ENCODE peak calls at places on chromosome 20, in five cellular contexts. I, X, J, H and T are unnamed samples. For H3K4me1, the result is how much of the 10 kb centered on the place peaks cover.

GRCh38 chr20:48717095-48717958 is 110.5 kb downstream of the PREX1 start:
- DNase-seq in I (no peak), X (no peak), J (no peak), H (no peak), T (no peak)

GRCh38 chr20:48619126-48620101 is 208.4 kb downstream of the PREX1 start:
- DNase-seq in I (peak), X (peak), J (no peak), H (no peak), T (no peak)

GRCh38 chr20:62068997-62069396 is 3.3 kb upstream of the TAF4 start:
- DNase-seq in I (no peak), X (no peak), J (no peak), H (no peak), T (no peak)

GRCh38 chr20:33689973-33690372 is 3.8 kb upstream of the E2F1 start:
- DNase-seq in I (no peak), X (no peak), J (peak), H (no peak), T (peak)

GRCh38 chr20:48828734-48829460 is 1.1 kb upstream of the PREX1 start:
- DNase-seq in I (no peak), X (no peak), J (no peak), H (no peak), T (no peak)

GRCh38 chr20:23450877-23451276 is 1.8 kb downstream of the CST11 start:
- DNase-seq in I (no peak), X (no peak), J (no peak), H (no peak), T (no peak)

GRCh38 chr20:14245368-14245970 is 91.9 kb downstream of the FLRT3 start:
- DNase-seq in I (no peak), X (no peak), J (peak), H (no peak), T (peak)

GRCh38 chr20:1061484-1062221 is 56.7 kb upstream of the PSMF1 start:
- DNase-seq in I (no peak), X (no peak), J (no peak), H (no peak), T (no peak)

GRCh38 chr20:19292254-19292653 is 79.8 kb downstream of the SLC24A3 start:
- DNase-seq in I (no peak), X (no peak), J (no peak), H (no peak), T (no peak)

GRCh38 chr20:22584630-22584921 is 204 bp upstream of the FOXA2 start:
- DNase-seq in I (no peak), X (no peak), J (no peak), H (peak), T (no peak)

GRCh38 chr20:32490942-32491763 is 94.0 kb downstream of the NOL4L start:
- DNase-seq in I (peak), X (no peak), J (no peak), H (no peak), T (no peak)

GRCh38 chr20:54668271-54669053 is 193.1 kb downstream of the DOK5 start:
- DNase-seq in I (no peak), X (no peak), J (peak), H (peak), T (no peak)

GRCh38 chr20:48736231-48736630 is 91.6 kb downstream of the PREX1 start:
- DNase-seq in I (no peak), X (no peak), J (no peak), H (no peak), T (peak)

GRCh38 chr20:23205656-23206055 is 119.5 kb upstream of the CD93 start:
- DNase-seq in I (peak), X (no peak), J (peak), H (no peak), T (peak)

GRCh38 chr20:32685541-32686529 is 12.1 kb upstream of the C20orf203 start:
- DNase-seq in I (no peak), X (no peak), J (peak), H (no peak), T (peak)

GRCh38 chr20:36728986-36729385 is 16.9 kb downstream of the NDRG3 start:
- DNase-seq in I (no peak), X (peak), J (no peak), H (peak), T (peak)

GRCh38 chr20:23446505-23446904 is 6.2 kb downstream of the CST11 start:
- DNase-seq in I (no peak), X (no peak), J (peak), H (peak), T (peak)

GRCh38 chr20:4076671-4077070 is 61.3 kb upstream of the RNF24 start:
- DNase-seq in I (no peak), X (peak), J (peak), H (no peak), T (peak)

GRCh38 chr20:19451591-19452295 is 239.3 kb downstream of the SLC24A3 start:
- DNase-seq in I (no peak), X (no peak), J (no peak), H (no peak), T (no peak)

GRCh38 chr20:29741594-29741893 is 1515.9 kb upstream of the DEFB115 start:
- DNase-seq in I (no peak), X (no peak), J (no peak), H (no peak), T (no peak)

GRCh38 chr20:1122388-1123315 is 4.2 kb downstream of the PSMF1 start:
- DNase-seq in I (no peak), X (no peak), J (peak), H (peak), T (peak)

GRCh38 chr20:32995802-32996201 is 8.4 kb downstream of the SUN5 start:
- DNase-seq in I (no peak), X (no peak), J (no peak), H (no peak), T (no peak)

GRCh38 chr20:41222299-41222698 is 85.0 kb downstream of the PLCG1 start:
- DNase-seq in I (no peak), X (no peak), J (no peak), H (no peak), T (no peak)

GRCh38 chr20:40866056-40866455 is 162.6 kb upstream of the TOP1 start:
- DNase-seq in I (no peak), X (no peak), J (no peak), H (no peak), T (no peak)

DNA sequence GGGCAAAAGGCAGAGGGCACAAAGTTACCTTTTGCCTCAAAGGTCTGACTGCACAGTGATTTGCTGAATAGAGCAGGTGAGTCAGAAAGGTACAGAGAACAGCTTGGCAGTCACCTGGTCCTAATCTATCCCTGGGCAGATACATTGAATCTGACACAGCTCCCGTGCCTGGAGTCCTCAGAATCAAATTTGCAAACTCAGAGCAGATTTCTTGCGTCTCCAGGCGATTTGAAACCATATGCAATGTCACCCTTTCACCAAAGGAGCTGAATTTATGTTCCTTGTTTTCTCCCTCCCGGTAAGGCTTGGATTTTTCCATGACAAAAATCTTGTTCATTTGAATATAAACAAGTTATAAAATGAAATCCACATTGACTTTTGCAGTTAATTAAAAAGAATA is 81.6 kb upstream of the SNAP25 start:
- DNase-seq in I (no peak), X (no peak), J (no peak), H (no peak), T (no peak)
- H3K4me1 ChIP-seq in I (under half), X (under half), J (under half), H (under half), T (under half)

GRCh38 chr20:44610313-44610965 is 28.1 kb downstream of the PKIG start:
- DNase-seq in I (no peak), X (no peak), J (no peak), H (no peak), T (no peak)

GRCh38 chr20:44609511-44610312 is 27.3 kb downstream of the PKIG start:
- DNase-seq in I (peak), X (peak), J (peak), H (peak), T (peak)

GRCh38 chr20:44613575-44613974 is 31.2 kb downstream of the PKIG start:
- DNase-seq in I (no peak), X (no peak), J (no peak), H (no peak), T (no peak)

GRCh38 chr20:44606725-44607441 is 24.5 kb downstream of the PKIG start:
- DNase-seq in I (no peak), X (no peak), J (no peak), H (no peak), T (no peak)

DNA sequence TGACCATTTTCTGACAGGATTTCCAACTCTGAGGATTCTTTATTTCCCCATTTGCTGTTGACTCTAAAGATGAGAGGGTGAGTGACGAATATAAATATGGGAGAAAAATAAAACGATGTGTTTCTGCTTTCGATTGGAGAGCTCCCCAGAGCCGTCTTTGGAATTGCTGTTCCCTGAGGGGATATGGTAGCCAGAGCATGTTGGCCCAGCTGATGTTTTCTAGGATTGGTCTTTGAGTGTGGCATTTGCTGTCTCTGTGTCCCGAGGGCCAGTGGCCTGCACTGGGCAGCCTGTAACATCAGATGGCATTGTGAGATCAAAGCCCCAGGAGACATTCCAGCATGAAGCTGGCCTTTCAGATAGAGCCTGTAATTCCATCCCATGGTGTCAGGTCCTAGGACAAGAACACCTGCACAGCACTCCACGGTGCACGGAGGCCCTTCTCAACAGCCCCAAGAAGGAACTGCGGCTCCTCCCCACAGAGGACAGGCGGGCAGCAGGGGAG is 26.7 kb downstream of the PKIG start:
- DNase-seq in I (no peak), X (no peak), J (no peak), H (no peak), T (no peak)
- H3K4me1 ChIP-seq in I (under half), X (under half), J (under half), H (under half), T (under half)

GRCh38 chr20:38166707-38167233 is 1.7 kb upstream of the TGM2 start:
- DNase-seq in I (peak), X (no peak), J (no peak), H (no peak), T (no peak)
- H3K4me1 ChIP-seq in I (under half), X (half or more), J (under half), H (half or more), T (half or more)

GRCh38 chr20:44891826-44892225 is 6.3 kb downstream of the YWHAB start:
- DNase-seq in I (no peak), X (no peak), J (no peak), H (no peak), T (no peak)

GRCh38 chr20:44894959-44895358 is 9.5 kb downstream of the YWHAB start:
- DNase-seq in I (no peak), X (no peak), J (no peak), H (no peak), T (no peak)

GRCh38 chr20:44900231-44900854 is 9.5 kb upstream of the PABPC1L start:
- DNase-seq in I (no peak), X (no peak), J (no peak), H (no peak), T (no peak)

GRCh38 chr20:44897133-44897532 is 11.6 kb downstream of the YWHAB start:
- DNase-seq in I (no peak), X (no peak), J (no peak), H (no peak), T (no peak)

DNA sequence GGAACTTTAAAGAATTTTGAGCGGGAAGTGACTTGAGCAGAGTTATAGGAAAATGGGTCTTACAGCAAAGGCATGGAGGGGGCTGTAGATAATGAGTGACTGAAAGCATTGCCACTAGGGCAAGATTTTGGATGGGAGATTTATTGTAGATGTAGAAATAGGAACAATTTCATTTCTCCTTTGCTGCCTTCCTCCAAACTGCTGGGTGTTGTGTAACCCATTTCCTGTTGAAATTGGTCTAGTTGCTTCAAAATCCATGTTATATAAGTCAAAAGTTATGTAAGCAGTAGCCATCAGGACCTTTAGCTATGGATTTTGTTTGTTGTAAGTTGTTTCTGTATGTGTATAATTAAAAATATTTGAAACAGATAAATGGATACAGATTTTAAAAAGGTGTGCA is 11.1 kb downstream of the YWHAB start:
- DNase-seq in I (no peak), X (no peak), J (peak), H (no peak), T (no peak)
- H3K4me1 ChIP-seq in I (under half), X (under half), J (under half), H (under half), T (under half)

DNA sequence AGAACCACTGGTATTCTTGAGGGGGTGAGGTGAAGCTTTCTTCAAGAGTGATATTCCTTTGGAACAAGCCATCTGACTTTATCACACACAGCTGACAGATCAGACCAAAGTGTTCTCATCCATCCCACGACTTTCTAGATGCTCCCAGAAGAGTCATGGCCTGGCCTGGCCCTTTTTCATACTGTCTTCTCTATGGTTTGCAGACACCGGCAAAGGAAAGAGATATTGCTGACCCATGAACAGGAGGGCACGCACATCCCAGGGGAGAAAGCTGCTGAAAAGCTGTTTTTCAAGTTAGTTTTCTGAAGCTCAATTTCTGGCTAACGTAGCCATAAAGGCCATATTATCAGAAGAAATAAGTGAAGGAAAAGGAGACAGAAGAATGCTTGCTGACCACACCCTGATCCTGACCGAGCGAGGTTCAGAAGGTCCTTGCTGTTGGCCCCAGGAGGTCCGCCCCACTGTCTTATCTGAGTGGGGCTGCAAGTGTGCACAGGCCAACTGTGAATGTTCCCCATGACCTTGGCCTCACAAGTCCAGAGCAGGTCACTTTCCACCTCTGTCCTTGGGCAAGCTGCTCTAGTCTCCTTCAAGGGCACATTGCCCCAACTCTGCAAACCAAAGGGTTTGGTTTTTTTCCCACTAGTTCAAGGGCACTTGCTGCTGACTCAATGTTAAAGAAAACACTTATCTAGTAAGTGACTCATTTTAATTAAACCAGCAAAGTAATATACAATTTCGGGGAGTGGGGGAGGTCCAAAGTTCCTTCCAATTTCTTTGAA is 2.0 kb downstream of the ACSS1 start:
- DNase-seq in I (no peak), X (no peak), J (no peak), H (no peak), T (peak)
- H3K4me1 ChIP-seq in I (under half), X (under half), J (under half), H (under half), T (under half)

DNA sequence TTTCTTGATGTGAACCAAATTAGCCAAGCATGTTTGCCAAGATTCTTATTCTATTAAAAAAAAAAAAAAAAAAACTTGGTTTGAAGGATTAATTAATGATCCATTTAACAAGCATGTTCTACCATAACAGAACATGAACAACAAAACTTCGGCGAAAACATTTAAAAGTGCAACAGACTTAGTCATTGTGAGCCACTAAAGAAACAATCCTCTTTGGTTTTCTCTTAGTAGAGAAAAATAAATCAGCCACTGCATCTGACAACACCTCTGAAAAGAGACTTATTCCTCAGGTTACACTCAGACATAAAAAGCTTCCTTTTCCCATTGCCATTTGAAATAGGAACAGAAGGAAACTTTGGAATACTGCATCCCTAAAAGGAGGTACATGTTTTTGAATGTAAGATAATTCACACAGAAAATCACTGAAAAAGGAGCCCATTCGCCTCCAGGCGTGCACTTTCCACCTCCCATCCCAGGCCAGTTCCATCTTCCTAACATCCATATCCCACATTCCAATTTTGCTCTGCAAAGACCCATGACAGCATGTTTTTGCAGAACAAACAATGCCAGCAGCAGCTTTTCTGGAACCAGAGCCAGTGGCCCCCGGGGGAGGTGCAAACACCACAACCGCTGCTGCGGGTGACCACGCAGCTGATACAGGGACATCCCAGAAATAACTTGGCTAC is 79.5 kb downstream of the ZMYND8 start:
- DNase-seq in I (peak), X (no peak), J (peak), H (no peak), T (peak)
- H3K4me1 ChIP-seq in I (under half), X (under half), J (under half), H (half or more), T (half or more)

DNA sequence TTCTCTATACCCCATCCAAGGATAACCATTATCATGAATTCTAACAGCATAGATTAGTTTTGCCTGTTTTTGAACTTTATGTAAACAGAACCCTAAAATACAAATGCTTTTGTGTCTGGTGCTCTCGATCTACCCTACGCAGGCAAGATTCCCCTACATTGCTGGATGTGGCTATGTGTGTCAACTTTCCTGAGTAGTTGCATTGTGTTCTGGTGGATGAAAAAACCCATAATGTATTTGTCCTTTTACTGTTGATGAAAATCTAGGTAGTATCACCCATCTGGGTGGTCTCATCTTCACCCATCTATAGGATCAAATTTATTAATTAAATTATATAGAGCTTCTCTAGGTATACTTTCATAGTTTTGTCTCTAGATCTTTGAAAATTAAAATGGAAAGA is 211.7 kb downstream of the ANKRD60 start:
- DNase-seq in I (no peak), X (no peak), J (no peak), H (no peak), T (no peak)
- H3K4me1 ChIP-seq in I (under half), X (under half), J (under half), H (half or more), T (under half)

GRCh38 chr20:35030136-35030535 is 62.5 kb downstream of the TRPC4AP start:
- DNase-seq in I (no peak), X (no peak), J (no peak), H (no peak), T (no peak)
- H3K4me1 ChIP-seq in I (under half), X (under half), J (under half), H (under half), T (under half)

DNA sequence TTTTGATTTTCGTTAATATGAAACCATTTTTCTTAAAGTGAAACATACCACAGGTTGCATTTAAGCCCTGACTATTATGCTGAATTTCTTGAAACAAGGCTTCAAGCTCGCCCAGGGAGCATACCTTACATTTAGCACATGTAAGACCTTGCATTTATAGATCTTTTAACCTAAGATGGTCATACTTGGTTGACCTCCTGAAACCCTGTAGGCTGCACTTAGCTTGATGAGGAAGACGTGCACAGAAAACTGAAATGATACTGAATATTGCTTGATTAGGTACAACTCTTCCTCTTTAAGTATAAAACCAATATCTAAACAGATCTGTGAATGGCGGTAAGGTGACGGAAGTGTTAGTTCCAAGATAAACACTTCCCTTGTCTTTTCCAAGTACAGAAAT is 82.2 kb downstream of the CTNNBL1 start:
- DNase-seq in I (no peak), X (no peak), J (no peak), H (no peak), T (no peak)
- H3K4me1 ChIP-seq in I (under half), X (under half), J (under half), H (under half), T (under half)

DNA sequence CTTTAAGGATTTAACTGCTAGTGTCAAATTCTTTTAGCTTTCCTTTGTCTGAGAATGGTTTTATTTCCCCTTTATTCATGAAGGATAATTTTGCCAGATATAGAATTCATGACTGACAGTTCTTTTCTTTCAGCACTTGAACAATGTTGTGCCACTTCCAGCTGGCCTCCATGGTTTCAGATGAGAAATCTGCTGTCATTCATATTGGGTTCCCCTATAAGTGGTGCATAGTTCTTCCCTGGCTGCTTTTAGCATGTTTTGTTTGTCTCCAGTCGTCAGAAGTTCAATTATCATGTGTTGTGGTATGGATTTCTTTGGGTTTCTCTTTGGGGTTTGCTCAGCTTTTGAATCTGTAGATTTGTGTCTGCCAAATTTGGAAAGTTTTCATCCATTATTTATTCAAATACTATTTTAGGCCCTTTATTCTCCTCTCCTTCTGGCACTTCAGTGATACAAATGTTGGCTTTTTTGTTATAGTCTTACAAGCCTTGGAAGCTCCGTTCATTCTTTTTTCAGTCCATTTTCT is 76.3 kb upstream of the TGM3 start:
- DNase-seq in I (no peak), X (no peak), J (no peak), H (peak), T (no peak)
- H3K4me1 ChIP-seq in I (under half), X (under half), J (under half), H (under half), T (under half)